ENCODE peak calls at places on chromosomes 7 and 10, in eight cellular contexts. L is stomach, A is fibroblast of mammary gland, O is choroid plexus epithelial cell, M is A673, P is tibial nerve, G is upper lobe of right lung, U is PC-9. Y is an unnamed sample.
A peak's percentile ranks its signal among the peaks of the same experiment; 100 is the strongest.

GRCh38 chr7:47573758-47574472 is 8.0 kb downstream of the TNS3 start:
- DNase-seq in L (peak; percentile 71), A (peak; percentile 94), O (peak; percentile 33), M (no peak), P (no peak), G (no peak), U (peak; percentile 97), Y (no peak)

GRCh38 chr7:151927540-151927939 is 28.7 kb upstream of the GALNTL5 start:
- DNase-seq in L (no peak), A (no peak), O (no peak), M (no peak), P (no peak), G (no peak), U (no peak), Y (no peak)

GRCh38 chr7:44853391-44853790 is 5.5 kb upstream of the H2AZ2 start:
- DNase-seq in L (no peak), A (no peak), O (no peak), M (no peak), P (no peak), G (no peak), U (peak; percentile 65), Y (no peak)

GRCh38 chr10:49744924-49745605 is 17.1 kb downstream of the OGDHL start:
- DNase-seq in L (peak; percentile 20), A (no peak), O (no peak), M (no peak), P (no peak), G (no peak), U (no peak), Y (no peak)

GRCh38 chr10:45253183-45253914 is 62.1 kb downstream of the OR13A1 start:
- DNase-seq in L (no peak), A (no peak), O (no peak), M (no peak), P (no peak), G (no peak), U (no peak), Y (no peak)

GRCh38 chr10:103473261-103473671 is 5.8 kb downstream of the CALHM3 start:
- DNase-seq in L (no peak), A (no peak), O (peak; percentile 57), M (no peak), P (no peak), G (no peak), U (no peak), Y (no peak)

GRCh38 chr10:125646311-125646710 is 36.7 kb downstream of the TEX36 start:
- DNase-seq in L (no peak), A (no peak), O (no peak), M (no peak), P (no peak), G (no peak), U (no peak), Y (no peak)

GRCh38 chr7:132138817-132139216 is 437.5 kb downstream of the PLXNA4 start:
- DNase-seq in L (no peak), A (no peak), O (no peak), M (no peak), P (no peak), G (no peak), U (peak; percentile 77), Y (no peak)

GRCh38 chr7:46163245-46163644 is 242.2 kb upstream of the IGFBP3 start:
- DNase-seq in L (no peak), A (no peak), O (no peak), M (no peak), P (no peak), G (no peak), U (no peak), Y (no peak)

GRCh38 chr10:3452683-3453388 is 280.3 kb upstream of the PITRM1 start:
- DNase-seq in L (no peak), A (peak; percentile 96), O (peak; percentile 93), M (no peak), P (peak; percentile 36), G (no peak), U (no peak), Y (no peak)

GRCh38 chr7:134787064-134787463 is 7.6 kb downstream of the CALD1 start:
- DNase-seq in L (no peak), A (no peak), O (peak; percentile 45), M (no peak), P (peak; percentile 3), G (no peak), U (no peak), Y (no peak)

GRCh38 chr10:123516291-123516690 is 149.9 kb upstream of the GPR26 start:
- DNase-seq in L (no peak), A (no peak), O (no peak), M (no peak), P (no peak), G (no peak), U (no peak), Y (no peak)

GRCh38 chr10:33795529-33795928 is 461.1 kb upstream of the NRP1 start:
- DNase-seq in L (no peak), A (no peak), O (no peak), M (no peak), P (no peak), G (no peak), U (no peak), Y (no peak)

GRCh38 chr10:80454526-80455460 is 683 bp downstream of the TSPAN14 start:
- DNase-seq in L (peak; percentile 67), A (no peak), O (peak; percentile 55), M (no peak), P (no peak), G (peak; percentile 85), U (no peak), Y (peak; percentile 92)

GRCh38 chr10:124685251-124685650 is 58.9 kb downstream of the FAM53B start:
- DNase-seq in L (no peak), A (no peak), O (no peak), M (no peak), P (no peak), G (peak; percentile 76), U (no peak), Y (no peak)

DNA sequence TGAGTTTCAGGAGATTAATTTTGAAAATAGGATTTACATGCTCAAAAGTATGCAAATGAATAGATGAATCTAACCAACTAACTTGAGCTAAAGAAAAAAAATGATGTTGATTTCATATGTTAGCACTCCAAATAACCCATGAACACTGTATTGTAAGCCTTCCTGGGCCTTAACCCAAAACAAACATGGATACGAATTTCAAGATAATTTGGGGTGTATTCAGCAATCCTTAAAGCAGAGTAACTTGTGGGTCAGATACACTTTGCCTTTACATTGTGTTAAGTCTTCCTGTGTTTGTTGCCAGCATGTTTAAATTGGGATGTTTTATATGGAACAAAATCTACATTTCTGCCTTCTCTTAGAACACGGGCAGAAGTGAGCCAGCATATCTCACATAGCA is 124.2 kb upstream of the WDR11 start:
- DNase-seq in L (no peak), A (no peak), O (peak; percentile 29), M (no peak), P (no peak), G (no peak), U (no peak), Y (no peak)
- H3K4me3 ChIP-seq in L (no peak overlapping the region), A (no peak overlapping the region), O (no peak overlapping the region), M (no peak overlapping the region), P (no peak overlapping the region), G (no peak overlapping the region), U (no peak overlapping the region), Y (no peak overlapping the region)

GRCh38 chr10:107409517-107409916 is 245.0 kb upstream of the SORCS1 start:
- DNase-seq in L (no peak), A (peak; percentile 33), O (peak; percentile 70), M (peak; percentile 25), P (no peak), G (no peak), U (no peak), Y (no peak)
- TF ChIP-seq CTCF in L (peak; percentile 18), A (no peak), O (peak; percentile 58), M (peak; percentile 47), P (no peak), G (peak; percentile 17), U (no peak), Y (no peak)

DNA sequence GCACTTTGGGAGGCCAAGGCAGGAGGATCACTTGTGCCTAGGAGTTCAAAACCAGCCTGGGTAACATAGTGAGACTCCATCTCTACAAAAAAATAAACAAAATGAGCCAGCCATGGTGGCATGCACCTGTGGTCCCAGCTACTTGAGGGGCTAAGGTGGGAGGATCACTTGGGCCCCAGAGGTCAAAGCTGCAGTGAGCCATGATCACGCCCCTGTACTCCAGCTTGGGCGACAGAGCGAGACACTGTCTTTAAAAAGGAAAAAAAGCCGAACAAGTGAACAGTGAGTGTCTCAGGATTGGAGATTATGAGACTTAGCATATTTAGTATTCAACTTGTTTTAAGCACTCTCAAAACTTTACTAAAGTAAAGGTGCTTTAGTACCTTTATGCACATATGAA is 28.1 kb downstream of the BLNK start:
- DNase-seq in L (no peak), A (no peak), O (no peak), M (no peak), P (no peak), G (no peak), U (no peak), Y (no peak)
- H3K4me3 ChIP-seq in L (no peak overlapping the region), A (no peak overlapping the region), O (no peak overlapping the region), M (no peak overlapping the region), P (no peak overlapping the region), G (no peak overlapping the region), U (no peak overlapping the region), Y (no peak overlapping the region)

GRCh38 chr10:75651452-75651851 is 220.0 kb downstream of the LRMDA start:
- DNase-seq in L (no peak), A (peak; percentile 38), O (peak; percentile 34), M (no peak), P (no peak), G (no peak), U (no peak), Y (no peak)
- TF ChIP-seq CTCF in L (no peak), A (peak; percentile 39), O (peak; percentile 52), M (peak; percentile 20), P (no peak), G (peak; percentile 16), U (peak; percentile 33), Y (no peak)

GRCh38 chr10:46540412-46541016 is 15.9 kb downstream of the GPRIN2 start:
- DNase-seq in L (peak; percentile 29), A (no peak), O (peak; percentile 45), M (no peak), P (no peak), G (peak; percentile 62), U (no peak), Y (no peak)
- H3K4me3 ChIP-seq in L (no peak overlapping the region), A (no peak overlapping the region), O (peak overlapping the region; percentile 56), M (no peak overlapping the region), P (no peak overlapping the region), G (peak overlapping the region; percentile 34), U (no peak overlapping the region), Y (no peak overlapping the region)

Y was measured in lower leg skin.